ENCODE peak calls at places on chromosomes 11 and 22, in four cellular contexts. A is endodermal cell, F is neural crest cell, N is hippocampal formation. D is an unnamed sample.
A peak's percentile ranks its signal among the peaks of the same experiment; 100 is the strongest.

GRCh38 chr22:49564666-49565515 is 262.8 kb downstream of the BRD1 start:
- DNase-seq in A (peak; percentile 18), F (no peak), N (no peak), D (no peak)

GRCh38 chr11:130095326-130095725 is 25.6 kb downstream of the APLP2 start:
- DNase-seq in A (no peak), F (no peak), N (no peak), D (no peak)

GRCh38 chr11:76251223-76251575 is 44.9 kb upstream of the WNT11 start:
- DNase-seq in A (no peak), F (no peak), N (no peak), D (no peak)

GRCh38 chr11:334264-335033 is 13.8 kb upstream of the IFITM3 start:
- DNase-seq in A (peak; percentile 94), F (no peak), N (no peak), D (no peak)

GRCh38 chr11:764322-765024 is 12.8 kb downstream of the GATD1 start:
- DNase-seq in A (no peak), F (no peak), N (no peak), D (no peak)

GRCh38 chr11:124762077-124762623 is at the start of gene ESAM:
- DNase-seq in A (peak; percentile 81), F (no peak), N (no peak), D (no peak)

GRCh38 chr11:1573847-1574255 is 1.8 kb upstream of the DUSP8 start:
- DNase-seq in A (peak; percentile 79), F (no peak), N (no peak), D (no peak)

GRCh38 chr22:30435674-30436126 is 10.1 kb downstream of the MTFP1 start:
- DNase-seq in A (no peak), F (no peak), N (no peak), D (no peak)

GRCh38 chr11:34215806-34216453 is 110.5 kb downstream of the NAT10 start:
- DNase-seq in A (no peak), F (no peak), N (no peak), D (no peak)

GRCh38 chr22:49224243-49224642 is 603.4 kb downstream of the BRD1 start:
- DNase-seq in A (no peak), F (no peak), N (no peak), D (no peak)

GRCh38 chr11:72781313-72782080 is 12.3 kb downstream of the STARD10 start:
- DNase-seq in A (peak; percentile 82), F (no peak), N (peak; percentile 41), D (no peak)